ENCODE peak calls at places on chromosome 21, in nine cellular contexts. One of them, this sample, is unnamed.

GRCh38 chr21:36699546-36700294 is 805 bp downstream of the SIM2 start:
- DNase-seq in non-pigmented ciliary epithelial cell: no peak
- DNase-seq in esophagus squamous epithelium: no peak
- DNase-seq in AG09309: no peak
- DNase-seq in iPS DF 19.7: no peak
- DNase-seq in stimulated activated CD4-positive, alpha-beta T cell treated with anti-CD3 and anti-CD28 coated beads, Interleukin-4, amount 100 ng/mL, for 1 hour: no peak
- DNase-seq in frontal cortex: peak
- DNase-seq in CD8-positive, alpha-beta memory T cell: no peak
- DNase-seq in HFF-Myc: no peak
- DNase-seq in this sample: no peak

GRCh38 chr21:35924714-35925301 is 135.5 kb downstream of the SETD4 start:
- DNase-seq in stimulated activated CD4-positive, alpha-beta T cell treated with anti-CD3 and anti-CD28 coated beads, Interleukin-4, amount 100 ng/mL, for 1 hour: no peak
- DNase-seq in AG09309: peak
- DNase-seq in non-pigmented ciliary epithelial cell: peak
- DNase-seq in frontal cortex: no peak
- DNase-seq in esophagus squamous epithelium: no peak
- DNase-seq in CD8-positive, alpha-beta memory T cell: no peak
- DNase-seq in iPS DF 19.7: no peak
- DNase-seq in HFF-Myc: no peak
- DNase-seq in this sample: no peak

GRCh38 chr21:15682182-15682895 is 47.4 kb upstream of the USP25 start:
- DNase-seq in CD8-positive, alpha-beta memory T cell: no peak
- DNase-seq in esophagus squamous epithelium: no peak
- DNase-seq in HFF-Myc: peak
- DNase-seq in frontal cortex: no peak
- DNase-seq in stimulated activated CD4-positive, alpha-beta T cell treated with anti-CD3 and anti-CD28 coated beads, Interleukin-4, amount 100 ng/mL, for 1 hour: no peak
- DNase-seq in non-pigmented ciliary epithelial cell: no peak
- DNase-seq in iPS DF 19.7: no peak
- DNase-seq in AG09309: peak
- DNase-seq in this sample: peak

GRCh38 chr21:35005825-35006224 is 43.3 kb downstream of the RUNX1 start:
- DNase-seq in CD8-positive, alpha-beta memory T cell: no peak
- DNase-seq in non-pigmented ciliary epithelial cell: no peak
- DNase-seq in stimulated activated CD4-positive, alpha-beta T cell treated with anti-CD3 and anti-CD28 coated beads, Interleukin-4, amount 100 ng/mL, for 1 hour: no peak
- DNase-seq in AG09309: no peak
- DNase-seq in HFF-Myc: no peak
- DNase-seq in esophagus squamous epithelium: no peak
- DNase-seq in iPS DF 19.7: no peak
- DNase-seq in frontal cortex: no peak
- DNase-seq in this sample: no peak

GRCh38 chr21:45824546-45825208 is 156.9 kb upstream of the COL6A1 start:
- DNase-seq in AG09309: no peak
- DNase-seq in non-pigmented ciliary epithelial cell: no peak
- DNase-seq in CD8-positive, alpha-beta memory T cell: no peak
- DNase-seq in esophagus squamous epithelium: no peak
- DNase-seq in frontal cortex: no peak
- DNase-seq in stimulated activated CD4-positive, alpha-beta T cell treated with anti-CD3 and anti-CD28 coated beads, Interleukin-4, amount 100 ng/mL, for 1 hour: no peak
- DNase-seq in HFF-Myc: no peak
- DNase-seq in iPS DF 19.7: no peak
- DNase-seq in this sample: no peak

GRCh38 chr21:37855568-37856391 is 60.5 kb downstream of the KCNJ6 start:
- DNase-seq in frontal cortex: no peak
- DNase-seq in stimulated activated CD4-positive, alpha-beta T cell treated with anti-CD3 and anti-CD28 coated beads, Interleukin-4, amount 100 ng/mL, for 1 hour: no peak
- DNase-seq in AG09309: no peak
- DNase-seq in HFF-Myc: no peak
- DNase-seq in esophagus squamous epithelium: no peak
- DNase-seq in CD8-positive, alpha-beta memory T cell: no peak
- DNase-seq in non-pigmented ciliary epithelial cell: no peak
- DNase-seq in iPS DF 19.7: no peak
- DNase-seq in this sample: no peak

GRCh38 chr21:35840197-35840799 is 220.0 kb downstream of the SETD4 start:
- DNase-seq in frontal cortex: peak
- DNase-seq in AG09309: peak
- DNase-seq in iPS DF 19.7: peak
- DNase-seq in CD8-positive, alpha-beta memory T cell: peak
- DNase-seq in HFF-Myc: peak
- DNase-seq in esophagus squamous epithelium: no peak
- DNase-seq in stimulated activated CD4-positive, alpha-beta T cell treated with anti-CD3 and anti-CD28 coated beads, Interleukin-4, amount 100 ng/mL, for 1 hour: peak
- DNase-seq in non-pigmented ciliary epithelial cell: peak
- DNase-seq in this sample: peak

GRCh38 chr21:25537174-25537573 is 70.1 kb downstream of the MRPL39 start:
- DNase-seq in AG09309: no peak
- DNase-seq in stimulated activated CD4-positive, alpha-beta T cell treated with anti-CD3 and anti-CD28 coated beads, Interleukin-4, amount 100 ng/mL, for 1 hour: no peak
- DNase-seq in esophagus squamous epithelium: no peak
- DNase-seq in frontal cortex: no peak
- DNase-seq in HFF-Myc: no peak
- DNase-seq in iPS DF 19.7: no peak
- DNase-seq in CD8-positive, alpha-beta memory T cell: no peak
- DNase-seq in non-pigmented ciliary epithelial cell: no peak
- DNase-seq in this sample: no peak

GRCh38 chr21:15514073-15514946 is 215.5 kb upstream of the USP25 start:
- DNase-seq in esophagus squamous epithelium: no peak
- DNase-seq in CD8-positive, alpha-beta memory T cell: peak
- DNase-seq in iPS DF 19.7: no peak
- DNase-seq in frontal cortex: no peak
- DNase-seq in non-pigmented ciliary epithelial cell: no peak
- DNase-seq in HFF-Myc: no peak
- DNase-seq in stimulated activated CD4-positive, alpha-beta T cell treated with anti-CD3 and anti-CD28 coated beads, Interleukin-4, amount 100 ng/mL, for 1 hour: peak
- DNase-seq in AG09309: no peak
- DNase-seq in this sample: peak

GRCh38 chr21:34886554-34887385 is 162.3 kb downstream of the RUNX1 start:
- DNase-seq in iPS DF 19.7: no peak
- DNase-seq in esophagus squamous epithelium: no peak
- DNase-seq in CD8-positive, alpha-beta memory T cell: peak
- DNase-seq in HFF-Myc: no peak
- DNase-seq in AG09309: no peak
- DNase-seq in frontal cortex: no peak
- DNase-seq in stimulated activated CD4-positive, alpha-beta T cell treated with anti-CD3 and anti-CD28 coated beads, Interleukin-4, amount 100 ng/mL, for 1 hour: peak
- DNase-seq in non-pigmented ciliary epithelial cell: no peak
- DNase-seq in this sample: peak

GRCh38 chr21:31124005-31124404 is 85.7 kb upstream of the KRTAP19-8 start:
- DNase-seq in non-pigmented ciliary epithelial cell: no peak
- DNase-seq in iPS DF 19.7: no peak
- DNase-seq in HFF-Myc: no peak
- DNase-seq in esophagus squamous epithelium: no peak
- DNase-seq in stimulated activated CD4-positive, alpha-beta T cell treated with anti-CD3 and anti-CD28 coated beads, Interleukin-4, amount 100 ng/mL, for 1 hour: no peak
- DNase-seq in CD8-positive, alpha-beta memory T cell: no peak
- DNase-seq in AG09309: no peak
- DNase-seq in frontal cortex: no peak
- DNase-seq in this sample: no peak

GRCh38 chr21:45236481-45236880 is 51.2 kb downstream of the POFUT2 start:
- DNase-seq in HFF-Myc: no peak
- DNase-seq in AG09309: no peak
- DNase-seq in non-pigmented ciliary epithelial cell: no peak
- DNase-seq in stimulated activated CD4-positive, alpha-beta T cell treated with anti-CD3 and anti-CD28 coated beads, Interleukin-4, amount 100 ng/mL, for 1 hour: no peak
- DNase-seq in esophagus squamous epithelium: no peak
- DNase-seq in iPS DF 19.7: no peak
- DNase-seq in frontal cortex: no peak
- DNase-seq in CD8-positive, alpha-beta memory T cell: no peak
- DNase-seq in this sample: no peak

GRCh38 chr21:25307489-25307888 is 299.8 kb downstream of the MRPL39 start:
- DNase-seq in frontal cortex: no peak
- DNase-seq in esophagus squamous epithelium: no peak
- DNase-seq in HFF-Myc: no peak
- DNase-seq in iPS DF 19.7: no peak
- DNase-seq in stimulated activated CD4-positive, alpha-beta T cell treated with anti-CD3 and anti-CD28 coated beads, Interleukin-4, amount 100 ng/mL, for 1 hour: no peak
- DNase-seq in AG09309: no peak
- DNase-seq in non-pigmented ciliary epithelial cell: no peak
- DNase-seq in CD8-positive, alpha-beta memory T cell: no peak
- DNase-seq in this sample: no peak

GRCh38 chr21:41071410-41071809 is 96.5 kb upstream of the BACE2 start:
- DNase-seq in frontal cortex: no peak
- DNase-seq in non-pigmented ciliary epithelial cell: no peak
- DNase-seq in esophagus squamous epithelium: no peak
- DNase-seq in stimulated activated CD4-positive, alpha-beta T cell treated with anti-CD3 and anti-CD28 coated beads, Interleukin-4, amount 100 ng/mL, for 1 hour: no peak
- DNase-seq in HFF-Myc: no peak
- DNase-seq in CD8-positive, alpha-beta memory T cell: no peak
- DNase-seq in iPS DF 19.7: no peak
- DNase-seq in AG09309: no peak
- DNase-seq in this sample: peak

GRCh38 chr21:17819878-17820232 is 699 bp upstream of the C21orf91 start:
- DNase-seq in esophagus squamous epithelium: no peak
- DNase-seq in AG09309: no peak
- DNase-seq in non-pigmented ciliary epithelial cell: no peak
- DNase-seq in stimulated activated CD4-positive, alpha-beta T cell treated with anti-CD3 and anti-CD28 coated beads, Interleukin-4, amount 100 ng/mL, for 1 hour: no peak
- DNase-seq in CD8-positive, alpha-beta memory T cell: no peak
- DNase-seq in frontal cortex: peak
- DNase-seq in iPS DF 19.7: no peak
- DNase-seq in HFF-Myc: peak
- DNase-seq in this sample: no peak

GRCh38 chr21:44298301-44298700 is 1.6 kb upstream of the PFKL start:
- DNase-seq in CD8-positive, alpha-beta memory T cell: no peak
- DNase-seq in non-pigmented ciliary epithelial cell: no peak
- DNase-seq in iPS DF 19.7: no peak
- DNase-seq in AG09309: no peak
- DNase-seq in HFF-Myc: no peak
- DNase-seq in frontal cortex: no peak
- DNase-seq in esophagus squamous epithelium: no peak
- DNase-seq in stimulated activated CD4-positive, alpha-beta T cell treated with anti-CD3 and anti-CD28 coated beads, Interleukin-4, amount 100 ng/mL, for 1 hour: no peak
- DNase-seq in this sample: no peak

GRCh38 chr21:36188937-36189336 is 32.3 kb downstream of the DOP1B start:
- DNase-seq in CD8-positive, alpha-beta memory T cell: no peak
- DNase-seq in esophagus squamous epithelium: no peak
- DNase-seq in iPS DF 19.7: no peak
- DNase-seq in frontal cortex: no peak
- DNase-seq in stimulated activated CD4-positive, alpha-beta T cell treated with anti-CD3 and anti-CD28 coated beads, Interleukin-4, amount 100 ng/mL, for 1 hour: no peak
- DNase-seq in HFF-Myc: no peak
- DNase-seq in non-pigmented ciliary epithelial cell: no peak
- DNase-seq in AG09309: no peak
- DNase-seq in this sample: no peak

GRCh38 chr21:26546698-26547097 is 26.4 kb downstream of the CYYR1 start:
- DNase-seq in iPS DF 19.7: no peak
- DNase-seq in CD8-positive, alpha-beta memory T cell: no peak
- DNase-seq in esophagus squamous epithelium: no peak
- DNase-seq in AG09309: no peak
- DNase-seq in non-pigmented ciliary epithelial cell: no peak
- DNase-seq in HFF-Myc: no peak
- DNase-seq in stimulated activated CD4-positive, alpha-beta T cell treated with anti-CD3 and anti-CD28 coated beads, Interleukin-4, amount 100 ng/mL, for 1 hour: no peak
- DNase-seq in frontal cortex: no peak
- DNase-seq in this sample: no peak

GRCh38 chr21:33514234-33514633 is 22.7 kb upstream of the DNAJC28 start:
- DNase-seq in esophagus squamous epithelium: no peak
- DNase-seq in CD8-positive, alpha-beta memory T cell: no peak
- DNase-seq in stimulated activated CD4-positive, alpha-beta T cell treated with anti-CD3 and anti-CD28 coated beads, Interleukin-4, amount 100 ng/mL, for 1 hour: no peak
- DNase-seq in iPS DF 19.7: no peak
- DNase-seq in non-pigmented ciliary epithelial cell: no peak
- DNase-seq in frontal cortex: no peak
- DNase-seq in HFF-Myc: no peak
- DNase-seq in AG09309: peak
- DNase-seq in this sample: no peak

GRCh38 chr21:36454079-36454478 is 25.8 kb downstream of the CLDN14 start:
- DNase-seq in CD8-positive, alpha-beta memory T cell: no peak
- DNase-seq in non-pigmented ciliary epithelial cell: no peak
- DNase-seq in AG09309: no peak
- DNase-seq in stimulated activated CD4-positive, alpha-beta T cell treated with anti-CD3 and anti-CD28 coated beads, Interleukin-4, amount 100 ng/mL, for 1 hour: no peak
- DNase-seq in frontal cortex: no peak
- DNase-seq in iPS DF 19.7: no peak
- DNase-seq in esophagus squamous epithelium: no peak
- DNase-seq in HFF-Myc: no peak
- DNase-seq in this sample: no peak

GRCh38 chr21:34771512-34772028 is 102.8 kb downstream of the CLIC6 start:
- DNase-seq in non-pigmented ciliary epithelial cell: no peak
- DNase-seq in iPS DF 19.7: no peak
- DNase-seq in CD8-positive, alpha-beta memory T cell: no peak
- DNase-seq in AG09309: peak
- DNase-seq in esophagus squamous epithelium: no peak
- DNase-seq in HFF-Myc: no peak
- DNase-seq in frontal cortex: no peak
- DNase-seq in stimulated activated CD4-positive, alpha-beta T cell treated with anti-CD3 and anti-CD28 coated beads, Interleukin-4, amount 100 ng/mL, for 1 hour: no peak
- DNase-seq in this sample: no peak

GRCh38 chr21:44518684-44519083 is 21.3 kb downstream of the KRTAP10-1 start:
- DNase-seq in iPS DF 19.7: no peak
- DNase-seq in non-pigmented ciliary epithelial cell: no peak
- DNase-seq in stimulated activated CD4-positive, alpha-beta T cell treated with anti-CD3 and anti-CD28 coated beads, Interleukin-4, amount 100 ng/mL, for 1 hour: no peak
- DNase-seq in frontal cortex: no peak
- DNase-seq in CD8-positive, alpha-beta memory T cell: no peak
- DNase-seq in HFF-Myc: no peak
- DNase-seq in AG09309: no peak
- DNase-seq in esophagus squamous epithelium: no peak
- DNase-seq in this sample: no peak

GRCh38 chr21:41246808-41247207 is 69.8 kb upstream of the FAM3B start:
- DNase-seq in frontal cortex: no peak
- DNase-seq in esophagus squamous epithelium: no peak
- DNase-seq in stimulated activated CD4-positive, alpha-beta T cell treated with anti-CD3 and anti-CD28 coated beads, Interleukin-4, amount 100 ng/mL, for 1 hour: no peak
- DNase-seq in CD8-positive, alpha-beta memory T cell: no peak
- DNase-seq in iPS DF 19.7: no peak
- DNase-seq in HFF-Myc: no peak
- DNase-seq in AG09309: no peak
- DNase-seq in non-pigmented ciliary epithelial cell: no peak
- DNase-seq in this sample: no peak

GRCh38 chr21:29155118-29155932 is 24.9 kb downstream of the MAP3K7CL start:
- DNase-seq in frontal cortex: no peak
- DNase-seq in stimulated activated CD4-positive, alpha-beta T cell treated with anti-CD3 and anti-CD28 coated beads, Interleukin-4, amount 100 ng/mL, for 1 hour: no peak
- DNase-seq in iPS DF 19.7: no peak
- DNase-seq in HFF-Myc: no peak
- DNase-seq in CD8-positive, alpha-beta memory T cell: no peak
- DNase-seq in esophagus squamous epithelium: no peak
- DNase-seq in non-pigmented ciliary epithelial cell: no peak
- DNase-seq in AG09309: peak
- DNase-seq in this sample: no peak

GRCh38 chr21:46517361-46517760 is 58.7 kb downstream of the DIP2A start:
- DNase-seq in esophagus squamous epithelium: no peak
- DNase-seq in HFF-Myc: no peak
- DNase-seq in CD8-positive, alpha-beta memory T cell: no peak
- DNase-seq in frontal cortex: no peak
- DNase-seq in AG09309: no peak
- DNase-seq in stimulated activated CD4-positive, alpha-beta T cell treated with anti-CD3 and anti-CD28 coated beads, Interleukin-4, amount 100 ng/mL, for 1 hour: no peak
- DNase-seq in non-pigmented ciliary epithelial cell: no peak
- DNase-seq in iPS DF 19.7: no peak
- DNase-seq in this sample: no peak

GRCh38 chr21:34181418-34181817 is 108.0 kb downstream of the MRPS6 start:
- DNase-seq in HFF-Myc: no peak
- DNase-seq in frontal cortex: no peak
- DNase-seq in non-pigmented ciliary epithelial cell: no peak
- DNase-seq in stimulated activated CD4-positive, alpha-beta T cell treated with anti-CD3 and anti-CD28 coated beads, Interleukin-4, amount 100 ng/mL, for 1 hour: no peak
- DNase-seq in AG09309: no peak
- DNase-seq in CD8-positive, alpha-beta memory T cell: no peak
- DNase-seq in iPS DF 19.7: no peak
- DNase-seq in esophagus squamous epithelium: no peak
- DNase-seq in this sample: no peak

GRCh38 chr21:45299026-45299863 is 11.6 kb upstream of the POFUT2 start:
- DNase-seq in frontal cortex: no peak
- DNase-seq in CD8-positive, alpha-beta memory T cell: no peak
- DNase-seq in non-pigmented ciliary epithelial cell: no peak
- DNase-seq in HFF-Myc: no peak
- DNase-seq in stimulated activated CD4-positive, alpha-beta T cell treated with anti-CD3 and anti-CD28 coated beads, Interleukin-4, amount 100 ng/mL, for 1 hour: no peak
- DNase-seq in esophagus squamous epithelium: no peak
- DNase-seq in AG09309: no peak
- DNase-seq in iPS DF 19.7: no peak
- DNase-seq in this sample: no peak

GRCh38 chr21:32378956-32379355 is 13.9 kb downstream of the URB1 start:
- DNase-seq in AG09309: peak
- DNase-seq in non-pigmented ciliary epithelial cell: no peak
- DNase-seq in HFF-Myc: no peak
- DNase-seq in iPS DF 19.7: no peak
- DNase-seq in CD8-positive, alpha-beta memory T cell: no peak
- DNase-seq in frontal cortex: no peak
- DNase-seq in esophagus squamous epithelium: no peak
- DNase-seq in stimulated activated CD4-positive, alpha-beta T cell treated with anti-CD3 and anti-CD28 coated beads, Interleukin-4, amount 100 ng/mL, for 1 hour: no peak
- DNase-seq in this sample: no peak

GRCh38 chr21:39613029-39613934 is 542 bp downstream of the B3GALT5 start:
- DNase-seq in CD8-positive, alpha-beta memory T cell: no peak
- DNase-seq in non-pigmented ciliary epithelial cell: no peak
- DNase-seq in iPS DF 19.7: no peak
- DNase-seq in frontal cortex: no peak
- DNase-seq in stimulated activated CD4-positive, alpha-beta T cell treated with anti-CD3 and anti-CD28 coated beads, Interleukin-4, amount 100 ng/mL, for 1 hour: no peak
- DNase-seq in esophagus squamous epithelium: no peak
- DNase-seq in HFF-Myc: no peak
- DNase-seq in AG09309: no peak
- DNase-seq in this sample: no peak

GRCh38 chr21:26788783-26789182 is 56.4 kb downstream of the ADAMTS1 start:
- DNase-seq in stimulated activated CD4-positive, alpha-beta T cell treated with anti-CD3 and anti-CD28 coated beads, Interleukin-4, amount 100 ng/mL, for 1 hour: no peak
- DNase-seq in esophagus squamous epithelium: no peak
- DNase-seq in iPS DF 19.7: no peak
- DNase-seq in non-pigmented ciliary epithelial cell: no peak
- DNase-seq in frontal cortex: no peak
- DNase-seq in AG09309: no peak
- DNase-seq in HFF-Myc: no peak
- DNase-seq in CD8-positive, alpha-beta memory T cell: no peak
- DNase-seq in this sample: no peak

GRCh38 chr21:42198949-42199348 is 20.0 kb upstream of the ABCG1 start:
- DNase-seq in frontal cortex: no peak
- DNase-seq in iPS DF 19.7: no peak
- DNase-seq in stimulated activated CD4-positive, alpha-beta T cell treated with anti-CD3 and anti-CD28 coated beads, Interleukin-4, amount 100 ng/mL, for 1 hour: no peak
- DNase-seq in non-pigmented ciliary epithelial cell: no peak
- DNase-seq in AG09309: no peak
- DNase-seq in HFF-Myc: no peak
- DNase-seq in CD8-positive, alpha-beta memory T cell: no peak
- DNase-seq in esophagus squamous epithelium: no peak
- DNase-seq in this sample: no peak